ENCODE peak calls at places on chromosomes 7 and 10, in eight cellular contexts. X is breast epithelium, D is endothelial cell of umbilical vein, G is suprapubic skin, A is heart left ventricle, N is HCT116, C is gastrocnemius medialis, E is body of pancreas. R is an unnamed sample.

GRCh38 chr10:79038841-79039201 is 29.9 kb upstream of the ZMIZ1 start:
- DNase-seq in X (no peak), D (no peak), G (peak; percentile 69), A (no peak), N (no peak), C (peak; percentile 25), E (no peak), R (no peak)

GRCh38 chr7:44633254-44634186 is 27.1 kb downstream of the OGDH start:
- DNase-seq in X (peak; percentile 60), D (peak; percentile 95), G (no peak), A (peak; percentile 73), N (no peak), C (no peak), E (peak; percentile 81), R (peak; percentile 72)

GRCh38 chr7:149285581-149285975 is 23.6 kb downstream of the ZNF783 start:
- DNase-seq in X (peak; percentile 45), D (peak; percentile 34), G (no peak), A (peak; percentile 47), N (no peak), C (no peak), E (peak; percentile 32), R (no peak)

GRCh38 chr7:74474271-74474865 is 20.7 kb downstream of the GTF2IRD1 start:
- DNase-seq in X (no peak), D (no peak), G (no peak), A (no peak), N (no peak), C (no peak), E (no peak), R (no peak)

GRCh38 chr10:60643874-60644273 is 134.4 kb upstream of the CDK1 start:
- DNase-seq in X (no peak), D (no peak), G (no peak), A (no peak), N (no peak), C (no peak), E (no peak), R (no peak)

GRCh38 chr7:155821851-155822250 is 9.6 kb upstream of the SHH start:
- DNase-seq in X (no peak), D (no peak), G (no peak), A (no peak), N (no peak), C (no peak), E (no peak), R (no peak)

GRCh38 chr7:15685358-15686181 is 913 bp downstream of the MEOX2 start:
- DNase-seq in X (no peak), D (peak; percentile 54), G (no peak), A (peak; percentile 63), N (no peak), C (peak; percentile 28), E (no peak), R (peak; percentile 85)

GRCh38 chr10:24374134-24374915 is 165.4 kb downstream of the KIAA1217 start:
- DNase-seq in X (no peak), D (no peak), G (no peak), A (no peak), N (no peak), C (no peak), E (no peak), R (no peak)

GRCh38 chr10:113496124-113496523 is 56.7 kb upstream of the HABP2 start:
- DNase-seq in X (no peak), D (no peak), G (no peak), A (no peak), N (no peak), C (no peak), E (no peak), R (no peak)

GRCh38 chr10:74079914-74080590 is 70.6 kb downstream of the AP3M1 start:
- DNase-seq in X (no peak), D (no peak), G (no peak), A (no peak), N (peak; percentile 35), C (no peak), E (no peak), R (no peak)

GRCh38 chr7:39720586-39720985 is 97.2 kb downstream of the RALA start:
- DNase-seq in X (no peak), D (no peak), G (no peak), A (no peak), N (no peak), C (no peak), E (peak; percentile 52), R (no peak)

GRCh38 chr7:23530355-23530754 is 1.4 kb downstream of the TRA2A start:
- DNase-seq in X (no peak), D (peak; percentile 48), G (no peak), A (no peak), N (no peak), C (no peak), E (no peak), R (no peak)

GRCh38 chr7:77982926-77983550 is 184.5 kb downstream of the PHTF2 start:
- DNase-seq in X (no peak), D (no peak), G (no peak), A (no peak), N (no peak), C (no peak), E (no peak), R (no peak)

GRCh38 chr10:50367732-50368131 is 116.4 kb upstream of the ASAH2 start:
- DNase-seq in X (no peak), D (peak; percentile 61), G (no peak), A (no peak), N (peak; percentile 31), C (no peak), E (no peak), R (no peak)

GRCh38 chr7:101817031-101817929 is at the start of gene CUX1:
- DNase-seq in X (no peak), D (no peak), G (peak; percentile 79), A (no peak), N (no peak), C (no peak), E (peak; percentile 43), R (peak; percentile 90)

GRCh38 chr10:93435061-93435491 is 47.1 kb downstream of the MYOF start:
- DNase-seq in X (no peak), D (no peak), G (no peak), A (no peak), N (no peak), C (no peak), E (no peak), R (no peak)
- H3K4me1 ChIP-seq in X (peaks cover 23% of the 10 kb centered on the region), D (peaks cover 50% of the 10 kb centered on the region), G (peaks cover 71% of the 10 kb centered on the region), A (no peaks in the 10 kb centered on the region), N (peaks cover 85% of the 10 kb centered on the region), C (peaks cover 41% of the 10 kb centered on the region), E (peaks cover 36% of the 10 kb centered on the region), R (peaks cover 56% of the 10 kb centered on the region)

DNA sequence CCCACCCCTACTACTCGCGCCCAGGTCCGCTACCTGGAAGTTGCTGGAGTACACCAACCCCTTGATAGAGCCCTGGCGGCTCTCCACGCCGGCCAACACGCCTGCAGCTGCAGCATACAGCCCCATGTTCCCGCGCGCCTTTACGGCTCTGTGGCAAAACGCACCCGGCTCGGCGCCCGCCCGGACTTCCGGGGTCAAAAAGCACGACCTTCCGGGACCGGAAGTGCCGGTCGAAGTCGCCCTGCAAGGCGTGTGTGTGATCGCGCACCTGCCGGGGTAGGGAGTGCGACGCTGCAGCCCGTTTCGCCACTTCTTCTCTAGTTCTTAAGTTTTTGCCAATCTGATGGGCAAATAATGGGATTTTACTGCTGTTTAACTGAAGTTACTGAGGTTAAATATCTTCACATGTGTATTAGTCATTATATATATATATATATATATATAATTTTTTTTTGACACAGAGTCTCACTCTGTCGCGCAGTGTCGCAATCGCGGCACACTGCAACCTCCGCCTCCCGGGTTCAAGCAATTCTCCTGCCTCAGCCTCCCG is at the start of gene NSUN5:
- DNase-seq in X (peak; percentile 87), D (peak; percentile 36), G (peak; percentile 96), A (peak; percentile 89), N (peak; percentile 68), C (peak; percentile 72), E (peak; percentile 93), R (peak; percentile 97)
- TF ChIP-seq POLR2A in X (no peak), D (no peak), G (no peak), A (no peak), N (peak; percentile 85), C (peak; percentile 58), E (peak; percentile 74), R (no peak)

DNA sequence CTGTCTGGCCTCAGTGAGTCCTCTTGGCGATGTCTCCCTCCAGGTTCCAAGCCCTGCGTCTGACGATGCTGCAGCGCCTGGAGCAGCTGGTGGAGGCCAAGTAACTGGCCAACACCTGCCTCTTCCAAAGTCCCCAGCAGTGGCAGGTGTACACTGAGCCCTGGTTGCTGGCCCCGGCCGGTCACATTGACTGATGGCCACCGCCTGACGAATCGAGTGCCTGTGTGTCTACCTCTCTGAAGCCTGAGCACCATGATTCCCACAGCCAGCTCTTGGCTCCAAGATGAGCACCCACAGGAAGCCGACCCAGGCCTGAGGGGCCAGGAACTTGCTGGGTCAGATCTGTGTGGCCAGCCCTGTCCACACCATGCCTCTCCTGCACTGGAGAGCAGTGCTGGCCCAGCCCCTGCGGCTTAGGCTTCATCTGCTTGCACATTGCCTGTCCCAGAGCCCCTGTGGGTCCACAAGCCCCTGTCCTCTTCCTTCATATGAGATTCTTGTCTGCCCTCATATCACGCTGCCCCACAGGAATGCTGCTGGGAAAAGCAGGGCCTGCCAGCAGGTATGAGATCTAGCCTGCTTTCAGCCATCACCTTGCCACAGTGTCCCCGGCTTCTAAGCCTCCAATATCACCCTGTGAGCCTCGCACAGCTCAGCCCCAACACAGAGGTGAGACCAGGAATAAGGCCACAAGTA is 7.3 kb upstream of the ZNF22 start:
- DNase-seq in X (no peak), D (no peak), G (no peak), A (no peak), N (no peak), C (no peak), E (no peak), R (no peak)
- H3K4me1 ChIP-seq in X (peaks cover 4% of the 10 kb centered on the region), D (peaks cover 17% of the 10 kb centered on the region), G (peaks cover 57% of the 10 kb centered on the region), A (peaks cover 13% of the 10 kb centered on the region), N (no peaks in the 10 kb centered on the region), C (peaks cover 74% of the 10 kb centered on the region), E (peaks cover 99% of the 10 kb centered on the region), R (peaks cover 84% of the 10 kb centered on the region)

DNA sequence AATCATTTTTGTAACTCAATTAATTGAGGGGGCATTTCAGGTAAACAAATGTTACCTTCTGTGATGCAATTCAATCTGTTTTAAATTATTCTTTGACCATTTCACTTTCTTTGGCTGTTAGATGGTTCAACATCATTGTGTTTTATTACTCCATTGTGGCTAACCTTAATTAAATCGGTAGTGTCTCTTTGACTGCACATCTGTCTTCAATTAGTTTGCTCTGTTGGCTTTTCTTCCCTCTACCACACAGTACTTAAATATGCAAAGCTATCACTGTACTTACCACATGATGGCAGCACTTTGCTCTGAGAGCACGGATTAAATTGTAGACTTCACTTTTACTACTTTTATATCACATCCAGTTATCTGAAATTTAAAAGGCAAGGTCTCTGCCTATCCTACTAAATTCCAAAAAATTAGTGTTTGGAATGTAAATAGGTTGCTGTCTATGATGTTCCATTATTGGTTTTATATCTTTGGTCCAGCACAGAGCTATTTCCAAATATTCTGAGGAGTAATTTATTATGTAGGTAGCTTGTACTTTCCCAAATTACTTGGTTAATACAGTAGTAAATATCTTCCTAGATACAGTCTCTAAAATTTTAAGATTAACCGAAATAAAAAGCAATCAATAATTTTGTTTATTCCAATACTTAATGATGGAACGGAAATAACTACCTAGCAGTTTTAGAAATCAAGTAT is 352.0 kb downstream of the PCLO start:
- DNase-seq in X (no peak), D (peak; percentile 70), G (no peak), A (no peak), N (peak; percentile 45), C (no peak), E (peak; percentile 20), R (no peak)
- TF ChIP-seq POLR2A in X (no peak), D (no peak), G (no peak), A (no peak), N (no peak), C (no peak), E (no peak), R (no peak)